ENCODE peak calls at places on chromosomes 4 and X, in six cellular contexts. V is fibroblast of pulmonary artery, G is foreskin fibroblast, N is body of pancreas, D is pancreas, Z is PC-9. B is an unnamed sample.

GRCh38 chr4:3613980-3614730 is 81.9 kb upstream of the LRPAP1 start:
- DNase-seq in Z (no peak), D (peak), N (peak), G (no peak), V (no peak), B (no peak)

GRCh38 chrX:30302957-30303356 is 6.2 kb downstream of the NR0B1 start:
- DNase-seq in V (no peak), N (no peak), D (no peak), G (peak), Z (no peak), B (no peak)

GRCh38 chr4:160143574-160143973 is 1040.7 kb downstream of the RAPGEF2 start:
- DNase-seq in Z (no peak), V (no peak), N (no peak), G (no peak), D (no peak), B (no peak)

GRCh38 chr4:81049310-81049709 is 18.8 kb downstream of the BMP3 start:
- DNase-seq in V (no peak), Z (no peak), D (no peak), N (no peak), G (no peak), B (no peak)

GRCh38 chrX:1877780-1878179 is 262.9 kb downstream of the ASMT start:
- DNase-seq in G (no peak), N (no peak), V (no peak), D (no peak), Z (no peak), B (no peak)

GRCh38 chr4:54553001-54553400 is 104.8 kb upstream of the KIT start:
- DNase-seq in D (no peak), Z (no peak), N (no peak), G (peak), V (no peak), B (peak)

GRCh38 chrX:9897761-9898161 is 69.4 kb upstream of the CLDN34 start:
- DNase-seq in V (peak), N (no peak), D (no peak), G (peak), Z (no peak), B (peak)

GRCh38 chrX:115642895-115643530 is 82.0 kb downstream of the PLS3 start:
- DNase-seq in D (peak), G (peak), Z (peak), N (peak), V (peak), B (no peak)

GRCh38 chr4:138967313-138967712 is 48.3 kb upstream of the NOCT start:
- DNase-seq in G (peak), V (peak), Z (peak), D (no peak), N (no peak), B (no peak)

GRCh38 chrX:72121381-72121780 is 10.3 kb downstream of the RTL5 start:
- DNase-seq in V (peak), D (no peak), G (peak), N (peak), Z (no peak), B (peak)

GRCh38 chrX:21944136-21944615 is 3.7 kb downstream of the SMS start:
- DNase-seq in N (no peak), G (no peak), D (no peak), Z (no peak), V (no peak), B (no peak)

GRCh38 chr4:108703370-108703769 is 53.0 kb downstream of the OSTC start:
- DNase-seq in D (no peak), N (no peak), G (no peak), V (no peak), Z (no peak), B (no peak)

GRCh38 chr4:102169345-102169744 is 175.9 kb downstream of the SLC39A8 start:
- DNase-seq in D (no peak), Z (no peak), V (peak), G (no peak), N (no peak), B (no peak)

DNA sequence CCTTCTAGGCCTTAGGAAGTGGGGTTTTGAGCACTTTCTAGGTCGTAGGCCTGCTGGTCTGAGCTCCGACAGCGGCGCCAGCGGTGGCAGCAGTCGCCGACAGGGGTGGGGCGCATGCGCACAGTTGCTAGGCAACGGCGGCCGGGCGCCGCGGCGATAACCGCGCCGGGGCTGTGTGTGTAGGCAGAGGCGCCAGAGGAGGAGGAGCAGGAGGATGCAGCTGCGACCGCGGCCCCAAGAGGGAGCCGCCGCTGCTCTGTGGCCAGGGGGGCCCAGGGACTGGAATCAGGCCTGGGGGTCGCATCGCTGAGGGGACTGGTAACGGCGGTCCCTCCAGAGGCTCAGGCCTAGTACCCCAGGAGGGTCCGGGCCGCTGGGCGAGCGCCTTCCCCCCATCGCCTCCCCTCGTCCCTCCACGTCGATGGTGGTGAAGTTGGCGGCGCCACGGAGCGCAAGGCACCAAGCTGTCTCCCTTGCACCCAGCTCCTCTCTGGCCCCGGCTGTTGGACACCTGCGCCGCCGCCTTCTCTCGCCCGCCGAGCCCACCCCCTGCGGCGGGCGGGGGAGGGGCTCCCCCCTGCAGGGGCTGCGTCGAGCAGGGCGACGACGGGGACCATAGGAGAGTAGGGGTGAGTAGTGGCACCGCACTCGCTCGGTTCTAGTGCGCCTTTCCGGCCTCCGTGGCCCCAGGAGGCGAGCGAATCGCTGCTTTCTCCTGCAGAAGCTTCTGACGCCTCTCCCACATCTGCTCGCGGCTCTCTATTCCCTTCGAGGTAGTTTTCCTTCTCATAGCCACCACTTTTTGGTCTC is 58.6 kb upstream of the ZC4H2 start:
- DNase-seq in N (peak), V (peak), D (peak), Z (no peak), G (peak), B (no peak)
- TF ChIP-seq CTCF in N (peak), V (no peak), D (peak), Z (no peak), G (peak), B (peak)

DNA sequence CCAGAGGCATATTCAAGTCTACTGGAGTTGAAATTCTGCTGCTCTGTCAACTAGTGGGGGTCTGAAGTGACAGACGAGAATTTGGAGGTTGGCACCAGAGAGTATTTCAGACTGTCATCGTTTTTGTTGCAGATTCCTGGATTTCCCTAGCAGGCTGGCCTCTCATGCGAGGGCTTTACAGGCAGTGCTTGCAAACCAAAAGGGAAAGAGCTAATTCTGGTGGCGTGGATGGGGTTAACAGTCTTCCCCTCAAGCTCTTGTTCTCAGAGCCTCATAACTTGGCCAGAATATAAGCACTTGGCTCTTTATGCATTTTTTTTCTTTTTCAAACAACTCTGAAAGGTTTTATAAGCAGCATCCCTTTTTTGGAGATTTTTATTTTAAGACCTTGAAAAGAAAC is at the start of gene SPARCL1:
- DNase-seq in N (peak), D (no peak), Z (no peak), V (peak), G (peak), B (no peak)
- H3K4me3 ChIP-seq in N (no peak), D (no peak), Z (no peak), V (peak), G (no peak), B (no peak)

DNA sequence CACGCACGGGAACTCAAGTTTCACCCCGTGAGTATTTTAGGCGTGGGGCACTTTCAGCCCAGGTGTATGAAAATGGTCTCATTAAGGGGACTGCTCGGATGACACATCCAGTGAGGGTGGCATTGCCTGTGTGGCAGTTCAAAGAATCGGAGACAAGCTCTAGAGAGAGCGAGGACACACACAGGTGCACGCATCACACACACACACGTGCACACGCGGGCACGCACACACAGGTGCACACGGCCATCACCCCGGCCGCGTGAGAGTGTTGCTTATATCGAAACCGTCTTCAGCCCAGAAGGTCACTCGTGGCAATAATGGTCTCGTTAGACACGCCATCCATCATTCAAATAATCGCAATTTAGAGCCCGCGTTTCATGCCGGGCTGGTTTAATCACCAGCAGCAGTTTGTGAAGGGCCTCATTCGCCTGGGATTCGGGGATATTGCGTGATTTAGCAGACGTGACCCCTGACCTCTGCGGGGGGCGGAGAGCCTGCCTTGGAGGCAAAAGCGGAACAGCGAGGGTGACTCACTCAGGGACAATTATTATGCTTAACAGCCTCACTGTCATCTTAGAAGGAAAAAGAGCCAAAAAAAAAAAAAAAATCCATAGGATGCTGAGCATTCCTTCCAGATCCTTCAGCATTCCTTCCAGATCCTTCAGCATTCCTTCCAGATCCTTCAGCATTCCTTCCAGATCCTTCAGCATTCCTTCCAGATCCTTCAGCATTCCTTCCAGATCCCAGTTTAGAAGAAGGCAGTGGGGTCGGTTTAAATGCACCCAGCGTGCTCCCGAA is 89.4 kb upstream of the PPP2R3B start:
- DNase-seq in V (no peak), N (no peak), G (no peak), D (no peak), Z (no peak), B (no peak)
- TF ChIP-seq CTCF in V (no peak), N (no peak), G (no peak), D (no peak), Z (no peak), B (no peak)

GRCh38 chrX:107773906-107774435 is 1.6 kb downstream of the TSC22D3 start:
- DNase-seq in N (peak), G (no peak), V (no peak), D (no peak), Z (no peak), B (no peak)
- H3K4me3 ChIP-seq in N (peak), G (no peak), V (peak), D (peak), Z (peak), B (no peak)

DNA sequence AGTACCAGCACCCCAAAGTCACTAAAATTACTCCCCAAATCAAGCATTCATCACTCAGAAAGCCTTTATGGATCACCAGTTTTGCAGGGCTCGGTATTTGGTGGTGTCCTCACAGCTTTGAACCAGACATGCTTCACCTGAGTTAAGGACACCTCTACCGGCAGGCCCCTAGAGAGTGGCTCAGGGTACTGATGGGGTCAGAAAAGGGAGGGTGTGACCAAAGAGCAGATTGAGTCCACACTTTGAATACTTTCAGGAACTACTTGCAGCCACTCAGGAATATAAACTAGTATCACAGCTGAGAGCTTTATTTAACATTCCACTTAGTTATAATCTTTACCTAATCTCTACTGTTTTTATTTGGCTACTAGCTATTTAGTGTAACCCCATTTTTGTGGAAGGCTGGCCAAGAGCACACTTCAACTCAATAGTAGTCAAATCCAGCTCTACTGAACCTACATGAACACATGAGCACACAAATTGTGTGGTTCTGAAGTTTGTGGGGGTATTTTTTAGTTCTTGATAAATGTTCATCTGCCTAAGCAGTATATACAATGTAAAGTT is 109.6 kb upstream of the SPRY1 start:
- DNase-seq in Z (no peak), G (no peak), D (no peak), N (no peak), V (no peak), B (no peak)
- TF ChIP-seq CTCF in Z (no peak), G (no peak), D (no peak), N (no peak), V (no peak), B (no peak)

DNA sequence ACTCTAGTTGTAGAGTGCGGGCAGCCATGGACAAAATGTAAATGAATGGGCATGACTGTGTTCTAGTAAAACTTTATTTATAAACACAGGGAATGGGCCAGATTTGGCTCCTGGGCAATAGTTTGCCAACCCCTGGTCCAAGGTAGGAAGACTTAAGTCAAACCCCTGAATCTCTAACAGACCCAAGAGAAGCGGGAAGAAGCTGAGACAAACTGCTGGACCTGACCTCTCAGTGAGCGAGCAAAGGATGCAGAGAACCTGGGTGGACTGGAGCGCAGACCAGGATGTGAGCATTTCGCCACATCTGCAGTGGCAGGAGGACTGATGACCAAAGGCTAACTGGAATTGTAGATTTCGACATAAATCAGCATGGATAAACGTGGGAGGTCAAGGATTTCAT is 201.6 kb downstream of the STIM2 start:
- DNase-seq in G (no peak), Z (no peak), N (no peak), V (no peak), D (no peak), B (no peak)
- H3K4me3 ChIP-seq in G (no peak), Z (no peak), N (no peak), V (no peak), D (no peak), B (no peak)

DNA sequence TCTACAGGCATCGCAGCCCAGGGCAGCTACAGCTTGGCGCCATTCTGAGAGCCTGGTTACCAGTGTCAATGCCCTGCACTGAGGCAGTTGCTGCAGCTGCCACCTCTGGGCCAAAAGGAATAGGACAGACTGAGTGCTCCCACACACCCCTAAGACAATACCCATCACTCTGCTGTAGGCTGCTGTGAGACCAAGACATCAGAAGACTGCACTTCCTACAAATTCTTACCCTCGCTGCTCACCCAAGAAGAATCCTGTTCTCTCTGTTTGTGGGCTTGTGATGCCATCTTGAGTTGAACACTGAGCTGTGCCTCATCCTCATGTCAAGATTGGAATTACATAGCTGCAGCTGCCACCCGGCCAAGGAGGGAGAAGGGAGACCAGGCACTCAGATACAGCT is 1847.0 kb upstream of the PCDH10 start:
- DNase-seq in D (no peak), N (no peak), V (no peak), G (no peak), Z (no peak), B (no peak)
- TF ChIP-seq CTCF in D (no peak), N (peak), V (no peak), G (no peak), Z (no peak), B (no peak)

B was measured in AG04449.